ENCODE peak calls at places on chromosomes 2 and 18, in six cellular contexts. C is adrenal gland; M is hippocampal formation; W is WTC11; N is kidney tubule cell; T is stimulated activated CD8-positive, alpha-beta memory T cell treated with anti-CD3 and anti-CD28 coated beads, Interleukin-2, amount 100 ng/mL, for 1 hour. H is an unnamed sample.

GRCh38 chr18:7568426-7568825 is 1.3 kb downstream of the PTPRM start:
- DNase-seq in C (peak; percentile 52), M (no peak), W (peak; percentile 70), N (peak; percentile 40), T (no peak), H (no peak)

GRCh38 chr2:189485146-189485545 is 43.9 kb downstream of the WDR75 start:
- DNase-seq in C (no peak), M (no peak), W (no peak), N (no peak), T (no peak), H (no peak)

GRCh38 chr2:67565761-67566160 is 168.6 kb downstream of the ETAA1 start:
- DNase-seq in C (no peak), M (no peak), W (no peak), N (peak; percentile 69), T (no peak), H (no peak)

GRCh38 chr2:229129738-229130371 is 141.2 kb downstream of the PID1 start:
- DNase-seq in C (peak; percentile 30), M (no peak), W (no peak), N (no peak), T (no peak), H (no peak)

GRCh38 chr18:54957987-54958386 is 1.3 kb downstream of the CCDC68 start:
- DNase-seq in C (no peak), M (no peak), W (no peak), N (no peak), T (no peak), H (no peak)

GRCh38 chr2:236706288-236706687 is 136.7 kb downstream of the ACKR3 start:
- DNase-seq in C (no peak), M (no peak), W (no peak), N (no peak), T (no peak), H (no peak)

GRCh38 chr2:43792653-43793052 is 18.8 kb downstream of the DYNC2LI1 start:
- DNase-seq in C (no peak), M (no peak), W (no peak), N (peak; percentile 87), T (no peak), H (no peak)

GRCh38 chr2:96927420-96928171 is 57.7 kb upstream of the SEMA4C start:
- DNase-seq in C (no peak), M (peak; percentile 64), W (no peak), N (peak; percentile 47), T (no peak), H (no peak)

GRCh38 chr2:39696838-39697237 is 31.1 kb downstream of the TMEM178A start:
- DNase-seq in C (no peak), M (peak; percentile 90), W (no peak), N (peak; percentile 38), T (no peak), H (peak; percentile 20)

GRCh38 chr2:239298126-239298804 is 102.6 kb downstream of the HDAC4 start:
- DNase-seq in C (no peak), M (no peak), W (no peak), N (peak; percentile 44), T (peak; percentile 38), H (no peak)

GRCh38 chr2:31457651-31458050 is 43.1 kb upstream of the XDH start:
- DNase-seq in C (no peak), M (no peak), W (no peak), N (no peak), T (no peak), H (no peak)

GRCh38 chr2:65220432-65221131 is 7.0 kb upstream of the ACTR2 start:
- DNase-seq in C (no peak), M (no peak), W (no peak), N (no peak), T (no peak), H (no peak)

GRCh38 chr2:20348542-20348941 is 2.1 kb downstream of the PUM2 start:
- DNase-seq in C (no peak), M (no peak), W (no peak), N (no peak), T (no peak), H (no peak)

GRCh38 chr2:96095116-96095636 is 21.2 kb downstream of the ADRA2B start:
- DNase-seq in C (no peak), M (no peak), W (no peak), N (no peak), T (no peak), H (no peak)

GRCh38 chr2:221235941-221236340 is 336.2 kb downstream of the EPHA4 start:
- DNase-seq in C (no peak), M (no peak), W (no peak), N (no peak), T (no peak), H (no peak)

GRCh38 chr18:36349552-36349951 is 52.0 kb downstream of the FHOD3 start:
- DNase-seq in C (no peak), M (no peak), W (no peak), N (peak; percentile 97), T (no peak), H (no peak)

GRCh38 chr2:28979576-28980366 is 1.3 kb upstream of the TOGARAM2 start:
- DNase-seq in C (no peak), M (no peak), W (no peak), N (peak; percentile 6), T (no peak), H (no peak)

GRCh38 chr2:144162652-144163051 is 357.3 kb downstream of the ZEB2 start:
- DNase-seq in C (no peak), M (no peak), W (peak; percentile 61), N (peak; percentile 47), T (no peak), H (no peak)

GRCh38 chr2:16314691-16315457 is 350.8 kb downstream of the CYRIA start:
- DNase-seq in C (no peak), M (no peak), W (no peak), N (no peak), T (no peak), H (no peak)

GRCh38 chr18:67380867-67381266 is 135.7 kb downstream of the DSEL start:
- DNase-seq in C (no peak), M (no peak), W (peak; percentile 18), N (no peak), T (no peak), H (no peak)

GRCh38 chr2:3124921-3125760 is 252.5 kb downstream of the EIPR1 start:
- DNase-seq in C (no peak), M (no peak), W (no peak), N (no peak), T (no peak), H (no peak)

GRCh38 chr2:174247474-174248186 is 702 bp downstream of the OLA1 start:
- DNase-seq in C (no peak), M (no peak), W (no peak), N (peak; percentile 47), T (no peak), H (peak; percentile 19)

GRCh38 chr2:29705636-29706035 is 215.8 kb downstream of the ALK start:
- DNase-seq in C (no peak), M (no peak), W (no peak), N (no peak), T (no peak), H (no peak)

GRCh38 chr2:121255363-121255762 is 29.6 kb downstream of the TFCP2L1 start:
- DNase-seq in C (no peak), M (no peak), W (no peak), N (peak; percentile 91), T (no peak), H (no peak)

GRCh38 chr2:8527676-8528075 is 154.2 kb upstream of the ID2 start:
- DNase-seq in C (no peak), M (no peak), W (no peak), N (no peak), T (no peak), H (no peak)

GRCh38 chr18:5620284-5620683 is 76.5 kb upstream of the EPB41L3 start:
- DNase-seq in C (no peak), M (no peak), W (no peak), N (no peak), T (no peak), H (no peak)

GRCh38 chr2:503288-503999 is 173.8 kb downstream of the TMEM18 start:
- DNase-seq in C (no peak), M (no peak), W (no peak), N (no peak), T (no peak), H (no peak)

GRCh38 chr2:47569658-47570398 is 166.9 kb downstream of the MSH2 start:
- DNase-seq in C (no peak), M (no peak), W (peak; percentile 47), N (peak; percentile 33), T (no peak), H (peak; percentile 47)

GRCh38 chr2:178404380-178404767 is 46.6 kb downstream of the PRKRA start:
- DNase-seq in C (no peak), M (no peak), W (no peak), N (peak; percentile 66), T (no peak), H (no peak)

GRCh38 chr2:210584834-210585233 is 28.4 kb downstream of the CPS1 start:
- DNase-seq in C (no peak), M (no peak), W (no peak), N (peak; percentile 76), T (no peak), H (no peak)

GRCh38 chr2:175003875-175004729 is 1.1 kb downstream of the CHN1 start:
- DNase-seq in C (peak; percentile 17), M (no peak), W (peak; percentile 34), N (peak; percentile 32), T (no peak), H (no peak)

GRCh38 chr2:10552220-10552870 is 104.2 kb upstream of the ODC1 start:
- DNase-seq in C (no peak), M (no peak), W (no peak), N (no peak), T (no peak), H (no peak)

GRCh38 chr2:191899442-191899841 is 52.6 kb upstream of the CAVIN2 start:
- DNase-seq in C (no peak), M (no peak), W (no peak), N (peak; percentile 80), T (no peak), H (no peak)

GRCh38 chr2:63477686-63478085 is 110.6 kb downstream of the WDPCP start:
- DNase-seq in C (no peak), M (no peak), W (no peak), N (no peak), T (no peak), H (no peak)

GRCh38 chr18:44149706-44150105 is 531.0 kb upstream of the SETBP1 start:
- DNase-seq in C (no peak), M (no peak), W (no peak), N (peak; percentile 88), T (no peak), H (no peak)

GRCh38 chr2:1715184-1716012 is 28.9 kb downstream of the PXDN start:
- DNase-seq in C (no peak), M (no peak), W (no peak), N (no peak), T (no peak), H (no peak)

GRCh38 chr2:229096667-229097066 is 174.4 kb downstream of the PID1 start:
- DNase-seq in C (no peak), M (no peak), W (no peak), N (no peak), T (no peak), H (no peak)

GRCh38 chr18:54033087-54033486 is 191.4 kb downstream of the MBD2 start:
- DNase-seq in C (no peak), M (no peak), W (no peak), N (peak; percentile 86), T (no peak), H (no peak)

GRCh38 chr18:49247786-49248185 is 212.7 kb downstream of the DYM start:
- DNase-seq in C (no peak), M (no peak), W (no peak), N (peak; percentile 20), T (no peak), H (no peak)